ENCODE peak calls at places on chromosomes 6 and 20, in six cellular contexts. O is effector memory CD8-positive, alpha-beta T cell; B is stimulated activated CD8-positive, alpha-beta memory T cell treated with anti-CD3 and anti-CD28 coated beads, Interleukin-15, amount 100 ng/mL, for 1 hour; G is activated naive CD8-positive, alpha-beta T cell treated with anti-CD3 and anti-CD28 coated beads, Interleukin-2, amount 50 U/mL, for 24 hours; K is fibroblast of lung; L is stimulated activated CD4-positive, alpha-beta T cell treated with anti-CD3 and anti-CD28 coated beads, Interleukin-15, amount 100 ng/mL, for 1 hour. H is an unnamed sample.

GRCh38 chr6:90508753-90509152 is 78.1 kb downstream of the MAP3K7 start:
- DNase-seq in O (no peak), B (no peak), G (no peak), K (no peak), L (no peak), H (no peak)

GRCh38 chr20:61692476-61692875 is 373.2 kb downstream of the TAF4 start:
- DNase-seq in O (no peak), B (no peak), G (no peak), K (no peak), L (no peak), H (no peak)

GRCh38 chr20:63096681-63097335 is 90.0 kb upstream of the BHLHE23 start:
- DNase-seq in O (no peak), B (no peak), G (no peak), K (no peak), L (no peak), H (no peak)

GRCh38 chr20:25237610-25238318 is 10.1 kb upstream of the PYGB start:
- DNase-seq in O (no peak), B (no peak), G (peak), K (peak), L (peak), H (peak)

GRCh38 chr20:39880890-39881289 is 808.1 kb downstream of the MAFB start:
- DNase-seq in O (no peak), B (no peak), G (no peak), K (no peak), L (no peak), H (no peak)

GRCh38 chr6:160297310-160297709 is 38.7 kb upstream of the SLC22A2 start:
- DNase-seq in O (no peak), B (no peak), G (no peak), K (no peak), L (no peak), H (no peak)

GRCh38 chr20:40339661-40340449 is 349.2 kb downstream of the MAFB start:
- DNase-seq in O (no peak), B (no peak), G (no peak), K (no peak), L (no peak), H (no peak)

GRCh38 chr6:107264357-107264831 is 149.1 kb upstream of the BEND3 start:
- DNase-seq in O (no peak), B (no peak), G (no peak), K (peak), L (no peak), H (peak)

GRCh38 chr6:33008944-33009861 is at the start of gene HLA-DOA:
- DNase-seq in O (peak), B (peak), G (peak), K (peak), L (no peak), H (peak)

GRCh38 chr20:35720165-35721123 is 21.2 kb downstream of the ROMO1 start:
- DNase-seq in O (no peak), B (no peak), G (no peak), K (no peak), L (no peak), H (no peak)

GRCh38 chr20:38883081-38883980 is 42.9 kb upstream of the FAM83D start:
- DNase-seq in O (no peak), B (no peak), G (no peak), K (no peak), L (no peak), H (peak)

GRCh38 chr6:43575105-43575771 is 600 bp downstream of the XPO5 start:
- DNase-seq in O (no peak), B (no peak), G (peak), K (peak), L (no peak), H (peak)

GRCh38 chr6:121285041-121285440 is 49.2 kb downstream of the TBC1D32 start:
- DNase-seq in O (no peak), B (no peak), G (no peak), K (peak), L (no peak), H (no peak)

GRCh38 chr6:158894192-158894591 is 75.0 kb upstream of the EZR start:
- DNase-seq in O (no peak), B (no peak), G (no peak), K (peak), L (no peak), H (peak)

GRCh38 chr20:258269-258858 is 840 bp downstream of the DEFB132 start:
- DNase-seq in O (no peak), B (no peak), G (no peak), K (no peak), L (no peak), H (no peak)

GRCh38 chr6:20353134-20353533 is 48.5 kb upstream of the E2F3 start:
- DNase-seq in O (no peak), B (no peak), G (no peak), K (no peak), L (no peak), H (no peak)

GRCh38 chr6:36245572-36246031 is 24.3 kb upstream of the PNPLA1 start:
- DNase-seq in O (no peak), B (no peak), G (peak), K (no peak), L (no peak), H (no peak)

GRCh38 chr20:25399038-25399430 is 8.4 kb upstream of the ABHD12 start:
- DNase-seq in O (peak), B (no peak), G (no peak), K (peak), L (no peak), H (peak)

GRCh38 chr20:61699184-61700066 is 366.3 kb downstream of the TAF4 start:
- DNase-seq in O (no peak), B (no peak), G (no peak), K (no peak), L (no peak), H (no peak)

GRCh38 chr20:32155017-32155965 is 45.8 kb downstream of the TM9SF4 start:
- DNase-seq in O (no peak), B (no peak), G (peak), K (peak), L (no peak), H (peak)

GRCh38 chr20:6829510-6830116 is 62.1 kb downstream of the BMP2 start:
- DNase-seq in O (no peak), B (no peak), G (no peak), K (peak), L (no peak), H (no peak)

GRCh38 chr6:136508701-136509387 is 41.4 kb downstream of the MAP7 start:
- DNase-seq in O (no peak), B (no peak), G (no peak), K (no peak), L (no peak), H (peak)

GRCh38 chr20:63740501-63741353 is 1.2 kb downstream of the SLC2A4RG start:
- DNase-seq in O (peak), B (no peak), G (peak), K (peak), L (no peak), H (peak)

GRCh38 chr6:153215242-153215641 is 84.2 kb upstream of the RGS17 start:
- DNase-seq in O (no peak), B (no peak), G (no peak), K (peak), L (no peak), H (no peak)

GRCh38 chr6:17679726-17680125 is 27.0 kb downstream of the NUP153 start:
- DNase-seq in O (no peak), B (no peak), G (no peak), K (no peak), L (no peak), H (no peak)

GRCh38 chr6:27678449-27678848 is 205.5 kb upstream of the ZNF184 start:
- DNase-seq in O (no peak), B (no peak), G (no peak), K (no peak), L (no peak), H (no peak)

GRCh38 chr6:79280756-79281155 is 46.3 kb upstream of the HMGN3 start:
- DNase-seq in O (no peak), B (no peak), G (no peak), K (no peak), L (no peak), H (no peak)

GRCh38 chr6:155125916-155126315 is 130.8 kb downstream of the TIAM2 start:
- DNase-seq in O (no peak), B (no peak), G (no peak), K (peak), L (no peak), H (no peak)

GRCh38 chr6:110310861-110311446 is 47.2 kb downstream of the METTL24 start:
- DNase-seq in O (no peak), B (no peak), G (no peak), K (no peak), L (no peak), H (no peak)

GRCh38 chr6:135322427-135323201 is 141.5 kb downstream of the MYB start:
- DNase-seq in O (no peak), B (no peak), G (no peak), K (no peak), L (no peak), H (no peak)

GRCh38 chr6:93849857-93850256 is 430.5 kb upstream of the EPHA7 start:
- DNase-seq in O (no peak), B (no peak), G (no peak), K (no peak), L (no peak), H (no peak)

GRCh38 chr6:56995347-56995746 is 40.4 kb downstream of the BEND6 start:
- DNase-seq in O (no peak), B (no peak), G (no peak), K (no peak), L (no peak), H (no peak)

GRCh38 chr20:36154696-36155628 is at the start of gene EPB41L1:
- DNase-seq in O (no peak), B (no peak), G (peak), K (no peak), L (no peak), H (no peak)

GRCh38 chr20:49233226-49233625 is 14.0 kb downstream of the DDX27 start:
- DNase-seq in O (no peak), B (no peak), G (no peak), K (no peak), L (no peak), H (no peak)